ENCODE peak calls at places on chromosomes 1 and 21, in ten cellular contexts. One of them, this sample, is unnamed.

GRCh38 chr21:44428281-44428942 is 26.9 kb upstream of the LRRC3 start:
- DNase-seq in tibial artery: peak
- DNase-seq in T follicular helper cell: peak
- DNase-seq in anterior cingulate cortex: no peak
- DNase-seq in SJSA1: no peak
- DNase-seq in type B pancreatic cell: peak
- DNase-seq in astrocyte of the hippocampus: no peak
- DNase-seq in lung microvascular endothelial cell: no peak
- DNase-seq in activated CD4-positive, alpha-beta T cell treated with anti-CD3 and anti-CD28 coated beads for 24 hours: no peak
- DNase-seq in NCI-H1092: no peak
- DNase-seq in this sample: peak

GRCh38 chr1:67211589-67212563 is 45.6 kb downstream of the IL23R start:
- DNase-seq in tibial artery: no peak
- DNase-seq in T follicular helper cell: peak
- DNase-seq in anterior cingulate cortex: no peak
- DNase-seq in SJSA1: no peak
- DNase-seq in type B pancreatic cell: no peak
- DNase-seq in astrocyte of the hippocampus: peak
- DNase-seq in lung microvascular endothelial cell: peak
- DNase-seq in activated CD4-positive, alpha-beta T cell treated with anti-CD3 and anti-CD28 coated beads for 24 hours: no peak
- DNase-seq in NCI-H1092: no peak
- DNase-seq in this sample: no peak

GRCh38 chr1:207853372-207853757 is 57.6 kb downstream of the CD34 start:
- DNase-seq in tibial artery: peak
- DNase-seq in T follicular helper cell: no peak
- DNase-seq in anterior cingulate cortex: no peak
- DNase-seq in SJSA1: no peak
- DNase-seq in type B pancreatic cell: no peak
- DNase-seq in astrocyte of the hippocampus: no peak
- DNase-seq in lung microvascular endothelial cell: peak
- DNase-seq in activated CD4-positive, alpha-beta T cell treated with anti-CD3 and anti-CD28 coated beads for 24 hours: no peak
- DNase-seq in NCI-H1092: no peak
- DNase-seq in this sample: peak

GRCh38 chr1:190328361-190328760 is 149.3 kb downstream of the BRINP3 start:
- DNase-seq in tibial artery: no peak
- DNase-seq in T follicular helper cell: no peak
- DNase-seq in anterior cingulate cortex: no peak
- DNase-seq in SJSA1: no peak
- DNase-seq in type B pancreatic cell: no peak
- DNase-seq in astrocyte of the hippocampus: peak
- DNase-seq in lung microvascular endothelial cell: no peak
- DNase-seq in activated CD4-positive, alpha-beta T cell treated with anti-CD3 and anti-CD28 coated beads for 24 hours: no peak
- DNase-seq in NCI-H1092: no peak
- DNase-seq in this sample: no peak

GRCh38 chr1:225449774-225450173 is 21.9 kb upstream of the LBR start:
- DNase-seq in tibial artery: no peak
- DNase-seq in T follicular helper cell: no peak
- DNase-seq in anterior cingulate cortex: no peak
- DNase-seq in SJSA1: no peak
- DNase-seq in type B pancreatic cell: no peak
- DNase-seq in astrocyte of the hippocampus: no peak
- DNase-seq in lung microvascular endothelial cell: no peak
- DNase-seq in activated CD4-positive, alpha-beta T cell treated with anti-CD3 and anti-CD28 coated beads for 24 hours: no peak
- DNase-seq in NCI-H1092: no peak
- DNase-seq in this sample: no peak

GRCh38 chr1:204438628-204439027 is 27.0 kb upstream of the PPP1R15B start:
- DNase-seq in tibial artery: peak
- DNase-seq in T follicular helper cell: no peak
- DNase-seq in anterior cingulate cortex: no peak
- DNase-seq in SJSA1: peak
- DNase-seq in type B pancreatic cell: no peak
- DNase-seq in astrocyte of the hippocampus: peak
- DNase-seq in lung microvascular endothelial cell: peak
- DNase-seq in activated CD4-positive, alpha-beta T cell treated with anti-CD3 and anti-CD28 coated beads for 24 hours: no peak
- DNase-seq in NCI-H1092: no peak
- DNase-seq in this sample: no peak

GRCh38 chr1:96306809-96307208 is 414.8 kb upstream of the PTBP2 start:
- DNase-seq in tibial artery: no peak
- DNase-seq in T follicular helper cell: no peak
- DNase-seq in anterior cingulate cortex: no peak
- DNase-seq in SJSA1: no peak
- DNase-seq in type B pancreatic cell: no peak
- DNase-seq in astrocyte of the hippocampus: no peak
- DNase-seq in lung microvascular endothelial cell: no peak
- DNase-seq in activated CD4-positive, alpha-beta T cell treated with anti-CD3 and anti-CD28 coated beads for 24 hours: no peak
- DNase-seq in NCI-H1092: no peak
- DNase-seq in this sample: no peak

GRCh38 chr1:25523512-25523911 is 19.9 kb upstream of the LDLRAP1 start:
- DNase-seq in tibial artery: no peak
- DNase-seq in T follicular helper cell: no peak
- DNase-seq in anterior cingulate cortex: no peak
- DNase-seq in SJSA1: no peak
- DNase-seq in type B pancreatic cell: no peak
- DNase-seq in astrocyte of the hippocampus: peak
- DNase-seq in lung microvascular endothelial cell: no peak
- DNase-seq in activated CD4-positive, alpha-beta T cell treated with anti-CD3 and anti-CD28 coated beads for 24 hours: no peak
- DNase-seq in NCI-H1092: peak
- DNase-seq in this sample: no peak

GRCh38 chr1:52927219-52928082 is at the start of gene SCP2:
- DNase-seq in tibial artery: peak
- DNase-seq in T follicular helper cell: peak
- DNase-seq in anterior cingulate cortex: peak
- DNase-seq in SJSA1: peak
- DNase-seq in type B pancreatic cell: peak
- DNase-seq in astrocyte of the hippocampus: peak
- DNase-seq in lung microvascular endothelial cell: peak
- DNase-seq in activated CD4-positive, alpha-beta T cell treated with anti-CD3 and anti-CD28 coated beads for 24 hours: peak
- DNase-seq in NCI-H1092: peak
- DNase-seq in this sample: peak

GRCh38 chr1:178412400-178412770 is 84.4 kb downstream of the CLEC20A start:
- DNase-seq in tibial artery: no peak
- DNase-seq in T follicular helper cell: no peak
- DNase-seq in anterior cingulate cortex: no peak
- DNase-seq in SJSA1: no peak
- DNase-seq in type B pancreatic cell: no peak
- DNase-seq in astrocyte of the hippocampus: no peak
- DNase-seq in lung microvascular endothelial cell: no peak
- DNase-seq in activated CD4-positive, alpha-beta T cell treated with anti-CD3 and anti-CD28 coated beads for 24 hours: no peak
- DNase-seq in NCI-H1092: no peak
- DNase-seq in this sample: no peak

GRCh38 chr21:42469272-42469671 is 26.8 kb downstream of the RSPH1 start:
- DNase-seq in tibial artery: no peak
- DNase-seq in T follicular helper cell: no peak
- DNase-seq in anterior cingulate cortex: no peak
- DNase-seq in SJSA1: no peak
- DNase-seq in type B pancreatic cell: no peak
- DNase-seq in astrocyte of the hippocampus: no peak
- DNase-seq in lung microvascular endothelial cell: no peak
- DNase-seq in activated CD4-positive, alpha-beta T cell treated with anti-CD3 and anti-CD28 coated beads for 24 hours: no peak
- DNase-seq in NCI-H1092: no peak
- DNase-seq in this sample: no peak

GRCh38 chr1:60342569-60342968 is 269.0 kb upstream of the C1orf87 start:
- DNase-seq in tibial artery: no peak
- DNase-seq in T follicular helper cell: no peak
- DNase-seq in anterior cingulate cortex: no peak
- DNase-seq in SJSA1: no peak
- DNase-seq in type B pancreatic cell: no peak
- DNase-seq in astrocyte of the hippocampus: no peak
- DNase-seq in lung microvascular endothelial cell: no peak
- DNase-seq in activated CD4-positive, alpha-beta T cell treated with anti-CD3 and anti-CD28 coated beads for 24 hours: no peak
- DNase-seq in NCI-H1092: no peak
- DNase-seq in this sample: no peak

GRCh38 chr1:16718908-16719533 is 21.3 kb upstream of the RNU1-4 start:
- DNase-seq in tibial artery: no peak
- DNase-seq in T follicular helper cell: no peak
- DNase-seq in anterior cingulate cortex: no peak
- DNase-seq in SJSA1: no peak
- DNase-seq in type B pancreatic cell: peak
- DNase-seq in astrocyte of the hippocampus: peak
- DNase-seq in lung microvascular endothelial cell: no peak
- DNase-seq in activated CD4-positive, alpha-beta T cell treated with anti-CD3 and anti-CD28 coated beads for 24 hours: no peak
- DNase-seq in NCI-H1092: no peak
- DNase-seq in this sample: no peak

GRCh38 chr1:209808059-209808494 is 2.1 kb upstream of the IRF6 start:
- DNase-seq in tibial artery: no peak
- DNase-seq in T follicular helper cell: no peak
- DNase-seq in anterior cingulate cortex: no peak
- DNase-seq in SJSA1: peak
- DNase-seq in type B pancreatic cell: no peak
- DNase-seq in astrocyte of the hippocampus: peak
- DNase-seq in lung microvascular endothelial cell: peak
- DNase-seq in activated CD4-positive, alpha-beta T cell treated with anti-CD3 and anti-CD28 coated beads for 24 hours: no peak
- DNase-seq in NCI-H1092: peak
- DNase-seq in this sample: no peak

GRCh38 chr1:46725736-46726108 is 6.8 kb upstream of the EFCAB14 start:
- DNase-seq in tibial artery: no peak
- DNase-seq in T follicular helper cell: no peak
- DNase-seq in anterior cingulate cortex: no peak
- DNase-seq in SJSA1: no peak
- DNase-seq in type B pancreatic cell: no peak
- DNase-seq in astrocyte of the hippocampus: no peak
- DNase-seq in lung microvascular endothelial cell: no peak
- DNase-seq in activated CD4-positive, alpha-beta T cell treated with anti-CD3 and anti-CD28 coated beads for 24 hours: no peak
- DNase-seq in NCI-H1092: no peak
- DNase-seq in this sample: no peak

GRCh38 chr1:245079021-245079609 is 75.7 kb upstream of the KIF26B start:
- DNase-seq in tibial artery: no peak
- DNase-seq in T follicular helper cell: no peak
- DNase-seq in anterior cingulate cortex: no peak
- DNase-seq in SJSA1: peak
- DNase-seq in type B pancreatic cell: no peak
- DNase-seq in astrocyte of the hippocampus: peak
- DNase-seq in lung microvascular endothelial cell: peak
- DNase-seq in activated CD4-positive, alpha-beta T cell treated with anti-CD3 and anti-CD28 coated beads for 24 hours: no peak
- DNase-seq in NCI-H1092: no peak
- DNase-seq in this sample: no peak

GRCh38 chr1:228400237-228400651 is 6.4 kb downstream of the TRIM11 start:
- DNase-seq in tibial artery: no peak
- DNase-seq in T follicular helper cell: no peak
- DNase-seq in anterior cingulate cortex: no peak
- DNase-seq in SJSA1: no peak
- DNase-seq in type B pancreatic cell: no peak
- DNase-seq in astrocyte of the hippocampus: no peak
- DNase-seq in lung microvascular endothelial cell: no peak
- DNase-seq in activated CD4-positive, alpha-beta T cell treated with anti-CD3 and anti-CD28 coated beads for 24 hours: no peak
- DNase-seq in NCI-H1092: no peak
- DNase-seq in this sample: no peak

GRCh38 chr1:229990326-229990725 is 76.7 kb upstream of the GALNT2 start:
- DNase-seq in tibial artery: no peak
- DNase-seq in T follicular helper cell: no peak
- DNase-seq in anterior cingulate cortex: no peak
- DNase-seq in SJSA1: no peak
- DNase-seq in type B pancreatic cell: no peak
- DNase-seq in astrocyte of the hippocampus: no peak
- DNase-seq in lung microvascular endothelial cell: no peak
- DNase-seq in activated CD4-positive, alpha-beta T cell treated with anti-CD3 and anti-CD28 coated beads for 24 hours: no peak
- DNase-seq in NCI-H1092: no peak
- DNase-seq in this sample: no peak

GRCh38 chr1:181504294-181505115 is 21.2 kb downstream of the CACNA1E start:
- DNase-seq in tibial artery: no peak
- DNase-seq in T follicular helper cell: no peak
- DNase-seq in anterior cingulate cortex: no peak
- DNase-seq in SJSA1: peak
- DNase-seq in type B pancreatic cell: no peak
- DNase-seq in astrocyte of the hippocampus: no peak
- DNase-seq in lung microvascular endothelial cell: peak
- DNase-seq in activated CD4-positive, alpha-beta T cell treated with anti-CD3 and anti-CD28 coated beads for 24 hours: no peak
- DNase-seq in NCI-H1092: peak
- DNase-seq in this sample: peak

GRCh38 chr1:182588460-182589396 is at the start of gene RNASEL:
- DNase-seq in tibial artery: peak
- DNase-seq in T follicular helper cell: peak
- DNase-seq in anterior cingulate cortex: peak
- DNase-seq in SJSA1: peak
- DNase-seq in type B pancreatic cell: no peak
- DNase-seq in astrocyte of the hippocampus: peak
- DNase-seq in lung microvascular endothelial cell: peak
- DNase-seq in activated CD4-positive, alpha-beta T cell treated with anti-CD3 and anti-CD28 coated beads for 24 hours: peak
- DNase-seq in NCI-H1092: no peak
- DNase-seq in this sample: peak

GRCh38 chr1:30757196-30757949 is at the start of gene LAPTM5:
- DNase-seq in tibial artery: peak
- DNase-seq in T follicular helper cell: peak
- DNase-seq in anterior cingulate cortex: no peak
- DNase-seq in SJSA1: no peak
- DNase-seq in type B pancreatic cell: no peak
- DNase-seq in astrocyte of the hippocampus: peak
- DNase-seq in lung microvascular endothelial cell: peak
- DNase-seq in activated CD4-positive, alpha-beta T cell treated with anti-CD3 and anti-CD28 coated beads for 24 hours: no peak
- DNase-seq in NCI-H1092: no peak
- DNase-seq in this sample: peak

GRCh38 chr1:239676522-239677273 is 290.3 kb downstream of the CHRM3 start:
- DNase-seq in tibial artery: no peak
- DNase-seq in T follicular helper cell: no peak
- DNase-seq in anterior cingulate cortex: no peak
- DNase-seq in SJSA1: no peak
- DNase-seq in type B pancreatic cell: no peak
- DNase-seq in astrocyte of the hippocampus: no peak
- DNase-seq in lung microvascular endothelial cell: no peak
- DNase-seq in activated CD4-positive, alpha-beta T cell treated with anti-CD3 and anti-CD28 coated beads for 24 hours: no peak
- DNase-seq in NCI-H1092: no peak
- DNase-seq in this sample: no peak

GRCh38 chr1:45953934-45954333 is 150.5 kb downstream of the MAST2 start:
- DNase-seq in tibial artery: no peak
- DNase-seq in T follicular helper cell: no peak
- DNase-seq in anterior cingulate cortex: no peak
- DNase-seq in SJSA1: peak
- DNase-seq in type B pancreatic cell: no peak
- DNase-seq in astrocyte of the hippocampus: no peak
- DNase-seq in lung microvascular endothelial cell: no peak
- DNase-seq in activated CD4-positive, alpha-beta T cell treated with anti-CD3 and anti-CD28 coated beads for 24 hours: no peak
- DNase-seq in NCI-H1092: no peak
- DNase-seq in this sample: no peak

GRCh38 chr1:77513839-77514763 is 168.4 kb downstream of the ZZZ3 start:
- DNase-seq in tibial artery: no peak
- DNase-seq in T follicular helper cell: no peak
- DNase-seq in anterior cingulate cortex: no peak
- DNase-seq in SJSA1: peak
- DNase-seq in type B pancreatic cell: no peak
- DNase-seq in astrocyte of the hippocampus: peak
- DNase-seq in lung microvascular endothelial cell: peak
- DNase-seq in activated CD4-positive, alpha-beta T cell treated with anti-CD3 and anti-CD28 coated beads for 24 hours: no peak
- DNase-seq in NCI-H1092: no peak
- DNase-seq in this sample: no peak

GRCh38 chr1:217336724-217337123 is 294.2 kb downstream of the GPATCH2 start:
- DNase-seq in tibial artery: no peak
- DNase-seq in T follicular helper cell: no peak
- DNase-seq in anterior cingulate cortex: no peak
- DNase-seq in SJSA1: no peak
- DNase-seq in type B pancreatic cell: no peak
- DNase-seq in astrocyte of the hippocampus: no peak
- DNase-seq in lung microvascular endothelial cell: no peak
- DNase-seq in activated CD4-positive, alpha-beta T cell treated with anti-CD3 and anti-CD28 coated beads for 24 hours: no peak
- DNase-seq in NCI-H1092: no peak
- DNase-seq in this sample: no peak